ENCODE peak calls at places on chromosome X, in ten cellular contexts. R, I, S, L, E, V, P, F, N and Q are unnamed samples.

GRCh38 chrX:40734956-40735317 is 405 bp downstream of the MED14 start:
- DNase-seq in V (no peak), L (peak), N (peak), I (no peak), S (no peak), R (no peak), F (peak), P (no peak), E (no peak), Q (peak)

GRCh38 chrX:150085881-150086280 is 147.6 kb upstream of the EOLA2 start:
- DNase-seq in N (peak), E (peak), V (no peak), F (peak), L (no peak), I (no peak), S (peak), P (no peak), R (no peak), Q (no peak)

GRCh38 chrX:47992093-47992375 is 11.8 kb downstream of the ZNF182 start:
- DNase-seq in I (no peak), N (peak), V (no peak), E (no peak), F (no peak), L (no peak), P (no peak), R (no peak), S (no peak), Q (no peak)

GRCh38 chrX:10884246-10884645 is 226.9 kb upstream of the HCCS start:
- DNase-seq in P (no peak), N (no peak), E (no peak), S (peak), F (no peak), R (no peak), I (no peak), L (no peak), V (no peak), Q (no peak)

GRCh38 chrX:16278927-16279326 is 111.6 kb downstream of the MAGEB17 start:
- DNase-seq in R (peak), N (no peak), S (no peak), E (no peak), I (no peak), L (peak), P (no peak), F (no peak), V (no peak), Q (no peak)

GRCh38 chrX:78514852-78515251 is 144.3 kb downstream of the RTL3 start:
- DNase-seq in P (no peak), L (peak), N (peak), R (peak), V (no peak), F (no peak), S (peak), E (peak), I (no peak), Q (peak)

GRCh38 chrX:47749185-47749967 is 87.3 kb upstream of the ZNF81 start:
- DNase-seq in L (no peak), I (no peak), S (peak), N (no peak), P (no peak), F (peak), E (no peak), R (no peak), V (no peak), Q (no peak)

GRCh38 chrX:87376896-87377295 is 140.7 kb upstream of the KLHL4 start:
- DNase-seq in F (no peak), N (no peak), I (no peak), E (no peak), P (no peak), S (no peak), L (no peak), V (no peak), R (no peak), Q (no peak)

GRCh38 chrX:111410451-111410850 is 1.5 kb downstream of the DCX start:
- DNase-seq in F (no peak), V (no peak), P (no peak), R (no peak), S (no peak), I (no peak), E (no peak), L (no peak), N (no peak), Q (no peak)

GRCh38 chrX:53080628-53081580 is 1.3 kb upstream of the TSPYL2 start:
- DNase-seq in E (no peak), R (no peak), I (no peak), L (peak), F (no peak), S (peak), P (no peak), N (no peak), V (no peak), Q (no peak)

GRCh38 chrX:154855256-154855655 is 20.8 kb upstream of the SMIM9 start:
- DNase-seq in F (no peak), E (no peak), R (peak), N (no peak), V (no peak), L (peak), P (no peak), S (no peak), I (no peak), Q (no peak)

GRCh38 chrX:45323387-45323786 is 122.7 kb upstream of the DIPK2B start:
- DNase-seq in I (no peak), R (no peak), P (no peak), N (no peak), V (no peak), F (no peak), L (no peak), E (peak), S (no peak), Q (no peak)

GRCh38 chrX:4850312-4850711 is 1136.9 kb upstream of the PRKX start:
- DNase-seq in N (no peak), P (no peak), S (no peak), R (no peak), E (no peak), F (no peak), I (peak), V (no peak), L (no peak), Q (no peak)